ENCODE peak calls at places on chromosome 21, in seven cellular contexts. P is left lung, E is endodermal cell, B is esophagus muscularis mucosa, V is hepatocyte, F is adrenal gland, R is mesendoderm. L is an unnamed sample.

GRCh38 chr21:16002872-16003466 is 273.2 kb downstream of the USP25 start:
- DNase-seq in V (no peak), F (no peak), P (no peak), E (no peak), B (no peak), R (no peak), L (no peak)

GRCh38 chr21:35370671-35371070 is 321.6 kb upstream of the RUNX1 start:
- DNase-seq in F (no peak), V (no peak), B (no peak), P (no peak), E (no peak), R (no peak), L (no peak)

GRCh38 chr21:19321688-19322087 is 918.1 kb upstream of the TMPRSS15 start:
- DNase-seq in P (no peak), V (peak; percentile 8), E (no peak), R (peak; percentile 10), B (no peak), F (no peak), L (no peak)

GRCh38 chr21:26115346-26115745 is 55.2 kb downstream of the APP start:
- DNase-seq in R (no peak), F (no peak), V (no peak), E (no peak), B (no peak), P (no peak), L (no peak)

GRCh38 chr21:23887709-23888303 is 1719.5 kb downstream of the MRPL39 start:
- DNase-seq in P (no peak), B (no peak), V (no peak), F (no peak), R (no peak), E (no peak), L (no peak)

GRCh38 chr21:29332461-29333354 is 34.0 kb downstream of the BACH1 start:
- DNase-seq in R (no peak), F (peak; percentile 60), P (no peak), B (no peak), E (no peak), V (no peak), L (peak; percentile 77)

GRCh38 chr21:42319851-42320602 is 4.8 kb upstream of the TFF3 start:
- DNase-seq in V (no peak), E (peak; percentile 55), F (no peak), B (no peak), P (peak; percentile 78), R (no peak), L (peak; percentile 36)

GRCh38 chr21:42262826-42263225 is 43.9 kb downstream of the ABCG1 start:
- DNase-seq in F (peak; percentile 98), P (peak; percentile 92), V (peak; percentile 46), E (no peak), R (peak; percentile 53), B (no peak), L (peak; percentile 82)

GRCh38 chr21:43270800-43271261 is 102.0 kb downstream of the CRYAA start:
- DNase-seq in F (no peak), R (no peak), E (no peak), P (peak; percentile 75), B (no peak), V (no peak), L (no peak)

GRCh38 chr21:15445327-15445726 is 284.5 kb upstream of the USP25 start:
- DNase-seq in B (no peak), R (no peak), P (no peak), E (peak; percentile 60), V (no peak), F (no peak), L (no peak)

GRCh38 chr21:39694750-39695149 is 50.2 kb upstream of the IGSF5 start:
- DNase-seq in E (peak; percentile 2), F (no peak), P (no peak), V (no peak), R (no peak), B (peak; percentile 79), L (peak; percentile 7)

GRCh38 chr21:35933466-35933865 is 126.9 kb downstream of the SETD4 start:
- DNase-seq in R (peak; percentile 57), E (peak; percentile 49), F (peak; percentile 57), V (peak; percentile 59), B (peak; percentile 92), P (no peak), L (peak; percentile 74)

GRCh38 chr21:44326716-44327602 is 12.2 kb downstream of the CFAP410 start:
- DNase-seq in V (no peak), P (peak; percentile 70), R (no peak), E (no peak), F (no peak), B (no peak), L (no peak)
- H3K36me3 ChIP-seq in V (no peaks in the 10 kb centered on the region), P (no peaks in the 10 kb centered on the region), R (peaks cover 2% of the 10 kb centered on the region), E (peaks cover 9% of the 10 kb centered on the region), F (no peaks in the 10 kb centered on the region), B (peaks cover 79% of the 10 kb centered on the region), L (peaks cover 62% of the 10 kb centered on the region)

GRCh38 chr21:45297869-45298268 is 10.2 kb upstream of the POFUT2 start:
- DNase-seq in F (no peak), V (no peak), B (no peak), P (no peak), R (no peak), E (no peak), L (no peak)

GRCh38 chr21:45299026-45299863 is 11.6 kb upstream of the POFUT2 start:
- DNase-seq in R (no peak), V (no peak), E (peak; percentile 32), B (no peak), P (peak; percentile 74), F (no peak), L (peak; percentile 36)

GRCh38 chr21:45296638-45297037 is 8.9 kb upstream of the POFUT2 start:
- DNase-seq in P (no peak), V (no peak), B (no peak), E (no peak), R (no peak), F (no peak), L (no peak)

GRCh38 chr21:45295576-45296365 is 8.1 kb upstream of the POFUT2 start:
- DNase-seq in E (peak; percentile 35), R (no peak), P (no peak), F (peak; percentile 74), V (peak; percentile 73), B (no peak), L (peak; percentile 75)

DNA sequence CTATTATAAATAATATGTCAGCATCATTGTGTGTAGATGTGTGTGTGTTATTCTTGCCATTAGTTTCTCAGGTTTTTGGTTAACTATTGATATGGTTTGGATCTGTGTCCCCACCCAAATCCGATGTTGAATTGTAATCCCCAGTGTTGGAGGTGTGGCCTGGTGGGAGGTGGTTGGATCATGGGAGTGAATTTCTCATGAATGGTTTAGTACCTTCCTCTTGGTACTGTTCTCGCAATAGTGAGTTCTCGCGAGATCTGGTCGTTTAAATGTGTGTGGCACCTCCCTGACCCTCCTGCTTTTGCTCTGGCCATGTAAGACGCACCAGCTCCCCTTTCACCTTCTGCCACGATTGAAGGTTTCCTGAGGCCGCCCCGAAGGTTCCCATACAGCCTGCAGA is 9.6 kb upstream of the POFUT2 start:
- DNase-seq in R (no peak), V (peak; percentile 1), F (no peak), B (no peak), P (no peak), E (peak; percentile 26), L (no peak)
- H3K4me1 ChIP-seq in R (peaks cover 5% of the 10 kb centered on the region), V (peaks cover 44% of the 10 kb centered on the region), F (peaks cover 43% of the 10 kb centered on the region), B (peaks cover 70% of the 10 kb centered on the region), P (peaks cover 49% of the 10 kb centered on the region), E (peaks cover 10% of the 10 kb centered on the region), L (peaks cover 75% of the 10 kb centered on the region)

DNA sequence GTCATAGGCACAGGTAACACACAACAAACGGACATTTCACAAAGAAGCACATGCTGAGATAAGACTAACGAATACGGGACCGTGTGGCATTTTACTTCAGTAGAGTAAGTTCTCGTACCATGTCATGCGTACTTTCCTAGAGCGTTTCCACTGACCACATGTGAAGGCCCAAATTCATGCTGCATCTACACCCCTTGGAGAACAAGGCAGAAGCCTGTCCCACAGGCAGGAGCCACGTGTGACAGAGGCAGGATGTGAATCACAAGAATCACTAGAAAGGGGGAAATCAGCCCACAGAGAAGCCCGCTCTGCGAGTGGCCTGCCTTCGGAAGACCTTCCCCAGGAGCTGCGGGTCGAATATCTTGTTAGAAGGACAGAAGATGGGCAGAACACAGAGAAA is 41.8 kb downstream of the URB1 start:
- DNase-seq in B (no peak), E (no peak), F (no peak), V (no peak), R (no peak), P (no peak), L (no peak)
- H3K36me3 ChIP-seq in B (peaks cover 99% of the 10 kb centered on the region), E (peaks cover 80% of the 10 kb centered on the region), F (no peaks in the 10 kb centered on the region), V (no peaks in the 10 kb centered on the region), R (peaks cover 30% of the 10 kb centered on the region), P (peaks cover 4% of the 10 kb centered on the region), L (peaks cover 100% of the 10 kb centered on the region)

GRCh38 chr21:34073749-34074282 is 438 bp downstream of the MRPS6 start:
- DNase-seq in V (peak; percentile 74), P (peak; percentile 91), B (no peak), E (peak; percentile 55), R (no peak), F (peak; percentile 35), L (peak; percentile 11)

GRCh38 chr21:34075099-34075425 is 1.7 kb downstream of the MRPS6 start:
- DNase-seq in P (no peak), B (no peak), F (no peak), V (no peak), R (no peak), E (no peak), L (no peak)

GRCh38 chr21:34076835-34077234 is 3.5 kb downstream of the MRPS6 start:
- DNase-seq in F (no peak), B (no peak), R (no peak), V (no peak), E (no peak), P (no peak), L (no peak)

GRCh38 chr21:34074283-34075098 is 1.1 kb downstream of the MRPS6 start:
- DNase-seq in R (peak; percentile 85), P (no peak), V (peak; percentile 27), B (no peak), E (peak; percentile 75), F (peak; percentile 23), L (peak; percentile 30)

DNA sequence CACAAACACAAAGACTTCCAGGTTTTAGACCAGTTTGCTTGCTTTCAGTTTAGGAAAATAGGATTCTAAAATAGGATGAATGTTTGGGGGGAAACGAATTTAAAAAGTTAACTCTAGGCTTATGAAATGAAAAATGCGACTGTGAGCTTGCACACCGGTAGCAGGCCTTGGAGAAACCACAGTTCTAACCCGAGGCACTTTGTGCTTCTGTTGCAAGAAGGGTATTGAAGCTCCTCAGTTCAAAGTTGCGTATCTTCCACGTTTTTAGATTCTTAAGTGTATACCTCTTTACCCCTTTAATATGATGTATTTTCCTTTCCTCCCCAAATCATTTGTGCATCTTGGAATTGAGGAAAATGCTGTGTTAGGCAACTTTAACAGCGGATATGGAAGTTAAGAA is 2.4 kb downstream of the MRPS6 start:
- DNase-seq in B (no peak), P (no peak), V (no peak), R (no peak), E (no peak), F (no peak), L (no peak)
- H3K4me1 ChIP-seq in B (peaks cover 71% of the 10 kb centered on the region), P (peaks cover 67% of the 10 kb centered on the region), V (peaks cover 27% of the 10 kb centered on the region), R (peaks cover 12% of the 10 kb centered on the region), E (peaks cover 9% of the 10 kb centered on the region), F (peaks cover 70% of the 10 kb centered on the region), L (peaks cover 21% of the 10 kb centered on the region)

GRCh38 chr21:37226356-37226920 is 40.7 kb downstream of the VPS26C start:
- DNase-seq in V (no peak), P (no peak), B (no peak), F (no peak), R (no peak), E (no peak), L (no peak)
- H3K36me3 ChIP-seq in V (no peaks in the 10 kb centered on the region), P (peaks cover 4% of the 10 kb centered on the region), B (peaks cover 78% of the 10 kb centered on the region), F (no peaks in the 10 kb centered on the region), R (peaks cover 3% of the 10 kb centered on the region), E (peaks cover 76% of the 10 kb centered on the region), L (peaks cover 71% of the 10 kb centered on the region)

L was measured in SJSA1.